ENCODE peak calls at places on chromosomes 7 and 10, in five cellular contexts. K is H9, T is mesendoderm, Y is IMR-90, V is mesenchymal stem cell. D is an unnamed sample.

GRCh38 chr7:88346357-88346756 is 39.7 kb upstream of the STEAP4 start:
- DNase-seq in K (no peak), T (no peak), Y (no peak), V (no peak), D (no peak)

GRCh38 chr10:42477170-42477569 is 161.2 kb downstream of the ZNF33B start:
- DNase-seq in K (no peak), T (no peak), Y (no peak), V (no peak), D (no peak)

GRCh38 chr10:14195455-14195854 is 135.3 kb downstream of the FRMD4A start:
- DNase-seq in K (no peak), T (no peak), Y (no peak), V (no peak), D (no peak)

GRCh38 chr10:70523044-70523443 is 44.5 kb downstream of the PALD1 start:
- DNase-seq in K (no peak), T (no peak), Y (no peak), V (no peak), D (no peak)

GRCh38 chr7:23168111-23168885 is 13.6 kb upstream of the NUP42 start:
- DNase-seq in K (no peak), T (no peak), Y (no peak), V (no peak), D (no peak)

GRCh38 chr7:151378496-151379192 is 31.2 kb downstream of the WDR86 start:
- DNase-seq in K (no peak), T (no peak), Y (no peak), V (no peak), D (no peak)

GRCh38 chr10:46534828-46535524 is 21.5 kb downstream of the GPRIN2 start:
- DNase-seq in K (no peak), T (no peak), Y (no peak), V (no peak), D (no peak)

GRCh38 chr7:105623906-105624305 is 42.6 kb upstream of the EFCAB10 start:
- DNase-seq in K (no peak), T (no peak), Y (no peak), V (no peak), D (no peak)

GRCh38 chr7:81140775-81141174 is 221.9 kb upstream of the SEMA3C start:
- DNase-seq in K (no peak), T (no peak), Y (no peak), V (no peak), D (no peak)

GRCh38 chr10:124677871-124678565 is 66.2 kb downstream of the FAM53B start:
- DNase-seq in K (no peak), T (no peak), Y (peak; percentile 38), V (no peak), D (no peak)

GRCh38 chr10:77228559-77228958 is 409.0 kb downstream of the KCNMA1 start:
- DNase-seq in K (no peak), T (no peak), Y (no peak), V (no peak), D (no peak)

GRCh38 chr7:47601119-47601880 is 19.4 kb upstream of the TNS3 start:
- DNase-seq in K (no peak), T (no peak), Y (peak; percentile 96), V (peak; percentile 94), D (no peak)

GRCh38 chr10:26574783-26575182 is 122.7 kb upstream of the PDSS1 start:
- DNase-seq in K (no peak), T (no peak), Y (no peak), V (no peak), D (no peak)

GRCh38 chr10:115167716-115168115 is 74.6 kb downstream of the ATRNL1 start:
- DNase-seq in K (no peak), T (no peak), Y (no peak), V (no peak), D (no peak)

GRCh38 chr7:134646425-134647305 is at the start of gene BPGM:
- DNase-seq in K (peak; percentile 99), T (peak; percentile 100), Y (peak; percentile 100), V (peak; percentile 100), D (peak; percentile 100)
- H2BK5ac ChIP-seq in K (no peak within 1 kb of the TSS), T (no peak within 1 kb of the TSS), Y (peak within 1 kb of the TSS; percentile 79), V (no peak within 1 kb of the TSS), D (no peak within 1 kb of the TSS)

DNA sequence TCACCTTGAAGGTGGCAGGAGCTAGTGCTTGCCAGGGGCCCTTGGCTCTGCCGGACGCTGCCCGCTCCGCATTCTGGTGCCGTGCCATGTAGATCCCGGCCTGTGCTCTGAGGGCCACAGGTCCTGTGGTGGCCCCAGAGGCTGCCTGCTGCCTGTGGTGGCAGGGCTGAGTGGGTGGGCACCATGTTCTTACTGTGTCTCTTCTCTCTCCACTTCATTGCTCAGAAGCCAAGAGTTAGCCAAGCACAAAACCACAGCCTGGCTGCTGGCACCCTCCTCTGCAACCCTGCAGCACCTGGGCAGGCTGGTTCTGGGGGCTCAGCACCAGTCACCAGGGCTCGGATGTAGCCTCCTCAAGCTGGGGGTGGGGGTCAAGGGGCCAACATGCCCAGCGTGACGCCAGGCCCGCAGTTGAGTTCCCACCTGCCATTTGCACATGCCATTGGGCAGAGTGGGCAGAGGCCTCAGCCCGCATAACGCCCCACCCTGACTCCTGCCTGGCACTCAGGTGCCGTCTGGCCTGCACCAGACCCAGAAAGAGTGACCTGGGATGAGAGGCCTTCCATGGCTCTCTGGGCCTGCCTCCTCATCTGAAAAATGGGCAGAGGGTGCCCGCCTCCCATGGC is 16.3 kb downstream of the ZMIZ1 start:
- DNase-seq in K (no peak), T (no peak), Y (no peak), V (no peak), D (no peak)
- H3K4ac ChIP-seq in K (no peak overlapping the region), T (no peak overlapping the region), Y (no peak overlapping the region), V (peak overlapping the region; percentile 35), D (no peak overlapping the region)

DNA sequence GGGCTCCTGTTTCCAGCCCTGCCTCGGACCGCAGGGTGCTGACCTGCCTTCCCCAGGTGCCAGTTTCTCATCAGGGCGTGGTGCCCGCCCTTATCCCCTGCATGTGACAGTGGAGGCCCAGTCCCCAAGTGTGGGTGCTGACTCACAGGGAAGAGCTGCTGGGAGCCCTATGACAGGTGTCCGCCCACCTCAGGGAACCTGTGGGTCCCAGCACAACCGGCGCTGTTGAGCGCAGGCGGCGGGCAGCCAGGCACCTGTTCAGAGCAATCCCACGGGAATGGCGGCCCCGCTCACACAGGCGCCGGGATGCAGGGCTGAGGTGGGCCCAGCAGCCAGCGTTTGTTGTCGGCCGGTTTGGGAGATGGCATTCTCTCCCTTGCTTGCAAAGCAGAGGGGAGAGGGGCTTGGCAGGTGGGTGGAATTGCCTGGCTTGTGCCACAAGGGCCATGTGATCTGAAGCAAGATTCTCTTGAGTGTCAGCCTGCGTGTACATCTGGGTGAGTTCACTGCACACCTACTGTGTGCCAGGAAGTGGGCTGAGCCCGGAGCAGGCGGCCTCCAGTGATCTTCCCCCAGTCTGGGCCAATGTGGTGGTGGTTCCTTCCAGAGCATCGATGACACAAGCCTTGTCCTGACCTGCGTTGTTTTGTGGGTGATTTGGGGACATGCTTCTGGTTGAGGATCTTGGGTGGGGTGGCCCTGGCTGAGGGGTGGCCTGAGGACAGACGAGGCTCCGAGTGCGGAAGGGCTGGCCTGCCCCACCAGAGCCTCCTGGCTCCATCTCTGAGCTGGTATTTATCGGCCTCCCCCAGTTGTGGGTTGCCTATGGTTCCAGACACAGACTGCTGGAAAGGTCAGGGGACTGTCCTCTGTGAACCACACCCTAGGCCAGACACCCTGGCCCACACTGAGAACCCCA is 2.4 kb downstream of the PWWP2B start:
- DNase-seq in K (no peak), T (no peak), Y (no peak), V (no peak), D (no peak)
- H3K79me1 ChIP-seq in K (no peaks in the 10 kb centered on the region), T (peaks cover 5% of the 10 kb centered on the region), Y (peaks cover 6% of the 10 kb centered on the region), V (peaks cover 46% of the 10 kb centered on the region), D (peaks cover 1% of the 10 kb centered on the region)

GRCh38 chr10:97333601-97334369 is 744 bp downstream of the FRAT2 start:
- DNase-seq in K (peak; percentile 56), T (peak; percentile 80), Y (peak; percentile 45), V (peak; percentile 78), D (no peak)

GRCh38 chr10:97334370-97335175 is at the start of gene FRAT2:
- DNase-seq in K (peak; percentile 92), T (peak; percentile 94), Y (peak; percentile 91), V (peak; percentile 92), D (peak; percentile 89)

GRCh38 chr10:97335188-97335619 is 675 bp upstream of the FRAT2 start:
- DNase-seq in K (peak; percentile 61), T (no peak), Y (no peak), V (no peak), D (no peak)

GRCh38 chr10:97332586-97333350 is 1.8 kb downstream of the FRAT2 start:
- DNase-seq in K (peak; percentile 55), T (peak; percentile 89), Y (peak; percentile 87), V (peak; percentile 92), D (peak; percentile 33)

GRCh38 chr10:97333351-97333600 is 1.3 kb downstream of the FRAT2 start:
- DNase-seq in K (peak; percentile 46), T (peak; percentile 81), Y (peak; percentile 36), V (peak; percentile 78), D (no peak)
- H2BK5ac ChIP-seq in K (no peak overlapping the region), T (no peak overlapping the region), Y (no peak overlapping the region), V (no peak overlapping the region), D (no peak overlapping the region)

GRCh38 chr7:101818699-101819071 is 1.3 kb downstream of the CUX1 start:
- DNase-seq in K (no peak), T (peak; percentile 29), Y (no peak), V (no peak), D (no peak)
- H3K4ac ChIP-seq in K (no peak overlapping the region), T (peak overlapping the region; percentile 82), Y (no peak overlapping the region), V (no peak overlapping the region), D (no peak overlapping the region)

GRCh38 chr10:69337312-69338132 is 59.2 kb downstream of the HK1 start:
- DNase-seq in K (no peak), T (peak; percentile 69), Y (peak; percentile 86), V (peak; percentile 99), D (no peak)
- H3K79me1 ChIP-seq in K (peaks cover 7% of the 10 kb centered on the region), T (peaks cover 14% of the 10 kb centered on the region), Y (peaks cover 44% of the 10 kb centered on the region), V (peaks cover 25% of the 10 kb centered on the region), D (peaks cover 8% of the 10 kb centered on the region)

DNA sequence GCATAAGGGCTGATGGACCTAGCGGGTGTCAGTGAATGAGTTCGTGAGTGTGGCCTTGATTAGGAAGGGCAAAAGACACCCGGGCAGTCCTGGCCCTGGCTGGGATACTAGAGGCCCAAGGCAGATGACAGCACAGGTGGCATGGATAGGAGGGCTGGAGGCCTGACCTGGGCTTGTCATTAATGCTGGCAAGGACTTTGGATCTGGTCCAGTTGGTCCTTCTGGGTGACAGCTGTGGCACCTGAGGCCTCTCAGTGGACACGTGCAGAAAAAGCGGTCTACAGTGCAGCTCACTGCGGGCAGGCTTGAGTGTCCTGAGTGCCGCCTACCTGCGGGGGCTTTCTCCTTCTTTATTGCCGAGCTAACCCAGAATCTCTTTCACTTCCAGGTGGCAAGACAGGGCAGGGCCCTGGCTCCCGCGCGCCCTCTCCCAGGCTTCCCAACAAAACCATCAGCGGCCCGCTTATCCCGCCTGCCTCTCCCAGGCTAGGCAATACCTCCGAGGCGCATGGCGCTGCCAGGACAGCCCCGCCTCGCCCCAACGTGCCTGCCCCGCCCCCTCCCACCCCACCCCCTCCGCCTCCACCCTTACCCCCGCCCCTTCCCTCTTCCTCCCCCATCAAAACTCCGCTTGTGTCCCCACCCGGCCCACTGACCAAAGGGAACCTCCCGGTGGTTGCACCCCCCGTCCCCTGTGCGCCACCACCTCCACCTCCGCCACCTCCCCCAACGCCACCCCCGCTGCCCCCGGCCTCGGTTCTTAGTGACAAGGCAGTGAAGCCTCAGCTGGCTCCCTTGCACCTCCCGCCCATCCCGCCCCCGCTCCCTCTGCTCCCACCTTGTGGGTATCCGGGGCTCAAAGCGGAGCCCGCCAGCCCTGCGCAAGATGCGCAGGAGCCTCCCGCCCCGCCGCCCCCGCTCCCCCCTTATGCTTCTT is 77.4 kb downstream of the WIPF3 start:
- DNase-seq in K (peak; percentile 86), T (peak; percentile 59), Y (no peak), V (no peak), D (no peak)
- H2BK5ac ChIP-seq in K (no peak overlapping the region), T (no peak overlapping the region), Y (no peak overlapping the region), V (no peak overlapping the region), D (no peak overlapping the region)

D was measured in neuronal stem cell.